ENCODE peak calls at places on chromosomes 6 and 20, in ten cellular contexts. F is stomach; W is endothelial cell; P is stimulated activated naive CD8-positive, alpha-beta T cell treated with anti-CD3 and anti-CD28 coated beads, Interleukin-15, Interleukin-2, amounts not matched to agents 100 U/mL and 50 U/mL, for 24 hours; X is DMS153; A is OCI-LY7; Z is stimulated activated effector memory CD8-positive, alpha-beta T cell treated with anti-CD3 and anti-CD28 coated beads, Interleukin-12 subunit alpha, Interleukin-12 subunit beta, amount 100 ng/mL, for 72 hours; I is NAMALWA; T is RCC 7860; M is activated CD4-positive, alpha-beta T cell treated with anti-CD3 and anti-CD28 coated beads, Interleukin-2, amount 10 ng/mL, durations not matched to agents 7 days and 5 days. O is an unnamed sample.

GRCh38 chr20:24648481-24648880 is 179.1 kb downstream of the SYNDIG1 start:
- DNase-seq in Z (no peak), A (no peak), M (no peak), F (no peak), W (no peak), X (no peak), I (no peak), T (no peak), P (no peak), O (no peak)

GRCh38 chr6:166656269-166657206 is 29.5 kb upstream of the RPS6KA2 start:
- DNase-seq in P (no peak), A (no peak), W (no peak), T (no peak), I (no peak), M (no peak), Z (no peak), F (no peak), X (peak; percentile 40), O (no peak)

GRCh38 chr6:22954749-22955385 is 385.5 kb downstream of the HDGFL1 start:
- DNase-seq in I (peak; percentile 11), X (no peak), P (no peak), Z (no peak), A (no peak), W (no peak), M (no peak), T (peak; percentile 9), F (no peak), O (no peak)

GRCh38 chr20:25318471-25319240 is 70.8 kb downstream of the PYGB start:
- DNase-seq in T (no peak), I (peak; percentile 77), F (peak; percentile 27), W (no peak), M (no peak), X (no peak), Z (no peak), P (no peak), A (peak; percentile 93), O (no peak)

GRCh38 chr6:167722634-167723309 is 103.9 kb upstream of the AFDN start:
- DNase-seq in F (peak; percentile 16), M (no peak), Z (no peak), W (no peak), A (no peak), T (no peak), I (no peak), X (no peak), P (no peak), O (no peak)

GRCh38 chr20:32582659-32583580 is 2.2 kb downstream of the NOL4L start:
- DNase-seq in Z (no peak), W (peak; percentile 51), X (no peak), T (no peak), M (peak; percentile 11), F (no peak), I (no peak), A (peak; percentile 44), P (peak; percentile 51), O (peak; percentile 53)

GRCh38 chr6:165439928-165440554 is 130.6 kb upstream of the C6orf118 start:
- DNase-seq in F (no peak), X (peak; percentile 40), I (peak; percentile 43), P (no peak), A (peak; percentile 4), W (no peak), Z (no peak), M (no peak), T (peak; percentile 36), O (no peak)

GRCh38 chr6:110626442-110626841 is 150.0 kb upstream of the SLC22A16 start:
- DNase-seq in A (no peak), I (no peak), Z (no peak), P (no peak), T (no peak), M (no peak), W (no peak), F (no peak), X (no peak), O (no peak)

GRCh38 chr20:39112196-39112743 is 150.1 kb downstream of the DHX35 start:
- DNase-seq in Z (no peak), T (peak; percentile 16), M (peak; percentile 10), P (peak; percentile 19), W (peak; percentile 60), F (peak; percentile 71), I (peak; percentile 47), X (peak; percentile 72), A (peak; percentile 38), O (peak; percentile 43)

GRCh38 chr6:155330133-155330734 is 15.9 kb upstream of the TFB1M start:
- DNase-seq in A (no peak), F (no peak), M (no peak), Z (no peak), X (no peak), P (no peak), I (no peak), T (no peak), W (no peak), O (no peak)

GRCh38 chr6:41577356-41577864 is 31.2 kb downstream of the FOXP4 start:
- DNase-seq in W (no peak), P (no peak), F (no peak), Z (no peak), M (no peak), I (no peak), X (no peak), T (no peak), A (no peak), O (no peak)

GRCh38 chr6:169274761-169275160 is 21.1 kb upstream of the THBS2 start:
- DNase-seq in M (no peak), I (no peak), A (no peak), W (no peak), F (no peak), Z (no peak), X (no peak), T (no peak), P (no peak), O (no peak)

GRCh38 chr6:7624781-7625710 is 35.0 kb downstream of the SNRNP48 start:
- DNase-seq in A (no peak), P (no peak), M (no peak), T (no peak), Z (no peak), W (no peak), F (no peak), I (peak; percentile 16), X (no peak), O (no peak)

GRCh38 chr6:163334264-163334663 is 80.3 kb upstream of the QKI start:
- DNase-seq in T (no peak), M (no peak), P (no peak), F (no peak), Z (no peak), X (no peak), I (no peak), A (no peak), W (no peak), O (no peak)

GRCh38 chr6:41655706-41656668 is 17.7 kb downstream of the MDFI start:
- DNase-seq in Z (no peak), X (no peak), A (no peak), I (no peak), T (no peak), W (peak; percentile 50), P (no peak), F (no peak), M (no peak), O (no peak)

GRCh38 chr6:17503051-17503450 is 97.1 kb upstream of the FAM8A1 start:
- DNase-seq in I (no peak), W (no peak), X (no peak), Z (no peak), T (no peak), M (no peak), P (no peak), F (no peak), A (no peak), O (no peak)

GRCh38 chr20:32215147-32215546 is 7.5 kb downstream of the POFUT1 start:
- DNase-seq in A (no peak), X (no peak), I (no peak), F (no peak), P (no peak), W (no peak), Z (no peak), M (no peak), T (no peak), O (no peak)

GRCh38 chr6:157644043-157644810 is 178.8 kb upstream of the SNX9 start:
- DNase-seq in M (peak; percentile 19), F (no peak), A (no peak), P (peak; percentile 30), X (no peak), Z (no peak), T (no peak), I (no peak), W (no peak), O (no peak)

GRCh38 chr6:112061605-112062004 is 7.7 kb downstream of the CCN6 start:
- DNase-seq in W (no peak), M (no peak), I (no peak), A (no peak), Z (no peak), X (no peak), T (no peak), F (no peak), P (no peak), O (no peak)

GRCh38 chr6:41966961-41967311 is 25.3 kb upstream of the CCND3 start:
- DNase-seq in F (no peak), W (peak; percentile 15), M (no peak), I (no peak), Z (no peak), P (peak; percentile 16), T (peak; percentile 87), X (no peak), A (no peak), O (no peak)

GRCh38 chr6:41315203-41315602 is 20.2 kb upstream of the NCR2 start:
- DNase-seq in I (peak; percentile 23), M (no peak), W (no peak), F (no peak), T (no peak), Z (no peak), X (no peak), A (no peak), P (no peak), O (no peak)

GRCh38 chr20:44599715-44600114 is 17.3 kb downstream of the PKIG start:
- DNase-seq in M (no peak), Z (no peak), A (no peak), F (no peak), I (no peak), P (no peak), X (no peak), W (no peak), T (no peak), O (no peak)

GRCh38 chr6:163532526-163533078 is 118.1 kb downstream of the QKI start:
- DNase-seq in T (no peak), F (no peak), A (no peak), M (no peak), W (no peak), P (no peak), X (no peak), Z (no peak), I (no peak), O (no peak)

GRCh38 chr20:17490501-17490900 is 40.7 kb downstream of the BFSP1 start:
- DNase-seq in I (no peak), P (no peak), T (no peak), W (no peak), Z (no peak), M (no peak), F (no peak), X (no peak), A (no peak), O (no peak)

GRCh38 chr6:134502614-134503541 is 185.0 kb upstream of the SGK1 start:
- DNase-seq in W (no peak), T (no peak), I (no peak), P (no peak), X (no peak), F (peak; percentile 61), M (no peak), A (no peak), Z (no peak), O (no peak)

GRCh38 chr20:18004389-18005031 is 35.7 kb downstream of the MGME1 start:
- DNase-seq in Z (no peak), M (no peak), W (no peak), A (no peak), F (no peak), T (no peak), I (no peak), X (no peak), P (no peak), O (no peak)

GRCh38 chr6:165049362-165049761 is 260.0 kb downstream of the C6orf118 start:
- DNase-seq in M (peak; percentile 18), X (peak; percentile 26), A (peak; percentile 40), Z (no peak), T (no peak), W (peak; percentile 69), F (no peak), I (peak; percentile 79), P (peak; percentile 33), O (no peak)

GRCh38 chr6:105459049-105459448 is 56.2 kb upstream of the PREP start:
- DNase-seq in T (no peak), I (no peak), A (no peak), W (no peak), F (no peak), Z (peak; percentile 39), M (no peak), P (peak; percentile 15), X (no peak), O (no peak)

O was measured in left ventricle myocardium superior.